ENCODE peak calls at places on chromosomes 12 and 14, in six cellular contexts. D, S, I, A, U and H are unnamed samples.

GRCh38 chr12:32841061-32841460 is 55.5 kb downstream of the PKP2 start:
- DNase-seq in A (no peak), S (no peak), U (no peak), D (no peak), I (no peak), H (no peak)

GRCh38 chr14:37263656-37264236 is 66.0 kb downstream of the MIPOL1 start:
- DNase-seq in D (no peak), I (no peak), A (peak), S (no peak), U (no peak), H (no peak)

GRCh38 chr12:51730745-51731144 is 117.8 kb downstream of the FIGNL2 start:
- DNase-seq in D (no peak), U (no peak), A (no peak), S (no peak), I (no peak), H (no peak)

GRCh38 chr14:102317564-102318248 is 1.8 kb upstream of the ZNF839 start:
- DNase-seq in D (no peak), I (no peak), U (peak), A (peak), S (no peak), H (peak)

GRCh38 chr12:63862187-63863107 is 17.9 kb downstream of the SRGAP1 start:
- DNase-seq in U (peak), S (no peak), D (no peak), I (no peak), A (peak), H (no peak)

GRCh38 chr14:49950275-49951250 is 57.7 kb downstream of the ARF6 start:
- DNase-seq in A (no peak), D (no peak), S (no peak), I (no peak), U (peak), H (no peak)

GRCh38 chr14:35301334-35302210 is 9.4 kb downstream of the PSMA6 start:
- DNase-seq in I (no peak), U (no peak), A (no peak), S (no peak), D (no peak), H (no peak)

GRCh38 chr12:15580431-15580830 is 208.8 kb downstream of the EPS8 start:
- DNase-seq in I (no peak), U (no peak), A (no peak), D (no peak), S (no peak), H (no peak)

GRCh38 chr12:3727877-3728632 is 24.9 kb downstream of the CRACR2A start:
- DNase-seq in A (peak), U (peak), D (no peak), I (peak), S (peak), H (peak)

GRCh38 chr12:105721051-105721825 is 390.7 kb downstream of the C12orf75 start:
- DNase-seq in I (no peak), D (no peak), U (no peak), S (no peak), A (no peak), H (peak)

GRCh38 chr12:108664338-108665258 is 30.9 kb upstream of the SELPLG start:
- DNase-seq in D (peak), A (peak), S (peak), U (peak), I (peak), H (peak)
- H3K4me3 ChIP-seq in D (no peak), A (no peak), S (no peak), U (no peak), I (no peak), H (no peak)

GRCh38 chr12:107778383-107779015 is 4.0 kb downstream of the ASCL4 start:
- DNase-seq in I (no peak), S (no peak), D (no peak), A (no peak), U (peak), H (no peak)

GRCh38 chr12:107776171-107776570 is 1.7 kb downstream of the ASCL4 start:
- DNase-seq in D (no peak), S (no peak), U (no peak), A (no peak), I (no peak), H (no peak)

GRCh38 chr12:107779077-107779840 is 4.8 kb downstream of the ASCL4 start:
- DNase-seq in S (no peak), U (no peak), D (no peak), I (no peak), A (no peak), H (peak)

GRCh38 chr12:107774349-107775029 is at the start of gene ASCL4:
- DNase-seq in U (no peak), D (no peak), I (no peak), S (no peak), A (no peak), H (peak)

DNA sequence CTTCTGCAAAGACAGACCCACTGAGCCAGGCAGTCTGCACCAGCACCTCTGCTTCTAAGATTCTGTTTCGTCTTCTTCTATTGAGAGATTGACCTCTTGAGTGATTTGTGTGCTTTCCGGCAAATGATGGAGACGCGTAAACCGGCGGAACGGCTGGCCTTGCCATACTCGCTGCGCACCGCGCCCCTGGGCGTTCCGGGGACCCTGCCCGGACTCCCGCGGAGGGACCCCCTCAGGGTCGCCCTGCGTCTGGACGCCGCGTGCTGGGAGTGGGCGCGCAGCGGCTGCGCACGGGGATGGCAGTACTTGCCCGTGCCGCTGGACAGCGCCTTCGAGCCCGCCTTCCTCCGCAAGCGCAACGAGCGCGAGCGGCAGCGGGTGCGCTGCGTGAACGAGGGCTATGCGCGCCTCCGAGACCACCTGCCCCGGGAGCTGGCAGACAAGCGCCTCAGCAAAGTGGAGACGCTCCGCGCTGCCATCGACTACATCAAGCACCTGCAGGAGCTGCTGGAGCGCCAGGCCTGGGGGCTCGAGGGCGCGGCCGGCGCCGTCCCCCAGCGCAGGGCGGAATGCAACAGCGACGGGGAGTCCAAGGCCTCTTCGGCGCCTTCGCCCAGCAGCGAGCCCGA is 703 bp downstream of the ASCL4 start:
- DNase-seq in D (peak), A (no peak), I (no peak), U (no peak), S (no peak), H (peak)
- H3K4me3 ChIP-seq in D (peak), A (no peak), I (peak), U (peak), S (no peak), H (peak)

DNA sequence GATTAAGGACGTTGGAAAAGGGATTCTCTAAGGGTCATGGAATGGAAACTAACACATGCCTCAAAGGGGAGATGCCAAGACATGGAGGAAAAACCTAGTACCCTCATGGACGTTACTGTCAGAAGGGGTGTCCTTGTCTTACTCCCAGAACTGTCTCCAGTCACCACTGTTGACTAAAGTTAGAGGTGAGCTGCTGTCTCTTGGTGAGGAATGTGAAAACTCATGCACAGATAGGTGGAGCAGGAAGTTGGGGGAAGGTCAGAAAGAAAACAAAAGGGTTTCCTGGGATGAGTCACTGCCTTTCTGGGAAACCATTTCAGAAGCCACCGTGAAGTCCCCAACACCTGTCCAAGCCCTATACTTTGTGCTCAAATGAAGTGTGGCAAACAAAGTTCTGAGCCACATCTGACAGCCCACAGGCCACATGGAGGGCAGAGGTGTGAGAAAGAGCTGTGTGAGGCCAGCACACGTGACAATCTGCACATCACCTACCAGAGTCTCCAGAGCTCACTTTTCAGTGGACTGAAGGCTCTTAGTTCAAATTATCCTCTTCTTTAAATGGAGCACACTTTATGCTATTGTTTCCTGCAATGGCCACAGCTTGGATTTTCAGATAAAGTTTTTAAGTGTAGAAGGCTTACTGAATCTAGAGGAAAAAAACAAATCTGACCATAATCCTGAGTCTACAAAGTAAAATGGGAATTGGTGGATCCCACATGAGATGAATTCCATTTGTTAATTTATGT is 92.9 kb upstream of the EGLN3 start:
- DNase-seq in I (no peak), D (no peak), A (no peak), U (peak), S (no peak), H (peak)
- H3K4me3 ChIP-seq in I (no peak), D (no peak), A (no peak), U (no peak), S (no peak), H (no peak)

GRCh38 chr14:95445161-95445560 is 71.3 kb downstream of the SYNE3 start:
- DNase-seq in S (no peak), I (no peak), D (no peak), U (no peak), A (no peak), H (no peak)

GRCh38 chr14:95446470-95446869 is 70.0 kb downstream of the SYNE3 start:
- DNase-seq in I (no peak), U (no peak), A (no peak), D (no peak), S (no peak), H (no peak)

GRCh38 chr14:95444132-95445129 is 72.0 kb downstream of the SYNE3 start:
- DNase-seq in A (no peak), U (no peak), D (no peak), S (no peak), I (no peak), H (no peak)

GRCh38 chr14:95442633-95443021 is 73.8 kb downstream of the SYNE3 start:
- DNase-seq in A (peak), S (peak), I (peak), U (peak), D (peak), H (peak)

GRCh38 chr14:95445676-95446075 is 70.8 kb downstream of the SYNE3 start:
- DNase-seq in A (no peak), D (no peak), U (no peak), S (no peak), I (no peak), H (no peak)
- H3K4me3 ChIP-seq in A (no peak), D (no peak), U (no peak), S (no peak), I (no peak), H (no peak)

GRCh38 chr14:28057286-28058011 is 709.1 kb upstream of the FOXG1 start:
- DNase-seq in U (no peak), I (no peak), D (no peak), S (no peak), A (no peak), H (peak)
- H3K4me3 ChIP-seq in U (no peak), I (no peak), D (no peak), S (peak), A (no peak), H (peak)

DNA sequence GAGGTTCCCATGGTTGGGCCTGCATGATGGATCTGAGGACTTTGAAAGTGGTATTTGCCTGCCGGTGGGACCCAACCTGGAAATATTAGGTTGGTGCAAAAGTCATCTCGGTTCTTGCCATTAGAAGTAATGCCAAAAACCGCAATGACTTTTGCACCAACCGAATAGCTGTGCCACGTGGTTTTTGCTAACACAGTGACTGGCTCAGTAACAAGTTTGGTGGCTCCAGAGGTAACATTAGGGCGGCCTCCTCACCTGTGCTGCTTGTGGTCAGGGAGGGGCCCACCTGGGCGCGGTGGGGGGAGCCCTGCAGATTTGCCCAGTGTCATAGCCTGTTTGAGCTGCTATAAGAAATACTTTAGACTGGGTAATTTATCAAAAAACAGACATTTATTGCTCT is 1.8 kb downstream of the BDKRB2 start:
- DNase-seq in S (no peak), D (no peak), U (no peak), I (no peak), A (no peak), H (no peak)
- H3K4me3 ChIP-seq in S (peak), D (no peak), U (no peak), I (no peak), A (no peak), H (no peak)

DNA sequence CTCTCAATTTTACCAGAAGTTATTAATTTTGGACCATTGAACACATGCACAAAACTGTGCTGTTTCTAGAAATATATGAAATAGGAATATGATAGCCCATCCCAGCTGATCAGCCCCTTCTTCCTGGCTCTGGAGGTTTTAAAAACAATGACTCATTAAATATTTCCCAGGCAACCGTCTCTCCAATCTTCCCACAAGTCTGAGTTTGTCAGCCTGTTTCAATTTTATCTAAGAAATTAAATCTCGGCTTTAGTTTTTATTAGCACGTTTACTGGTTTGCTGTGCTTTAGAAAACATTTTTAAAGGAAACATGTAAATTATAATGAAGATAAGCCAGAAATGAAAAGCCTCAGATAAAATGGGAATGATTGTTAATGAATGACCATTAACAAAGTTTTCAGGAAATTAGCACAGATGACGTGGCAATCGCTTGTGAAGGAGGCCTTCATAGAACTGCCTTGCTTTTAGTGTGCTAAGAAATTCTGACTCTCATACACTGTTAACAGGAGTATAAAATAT is 89.3 kb upstream of the RAP1B start:
- DNase-seq in U (no peak), I (no peak), A (peak), D (no peak), S (no peak), H (no peak)
- H3K4me3 ChIP-seq in U (no peak), I (no peak), A (no peak), D (no peak), S (no peak), H (no peak)

GRCh38 chr12:132510746-132511477 is 21.0 kb downstream of the FBRSL1 start:
- DNase-seq in D (no peak), A (no peak), I (no peak), S (no peak), U (no peak), H (no peak)

GRCh38 chr12:132510111-132510724 is 20.3 kb downstream of the FBRSL1 start:
- DNase-seq in S (no peak), I (no peak), A (no peak), U (no peak), D (no peak), H (no peak)

GRCh38 chr12:132508248-132508740 is 18.3 kb downstream of the FBRSL1 start:
- DNase-seq in A (no peak), D (no peak), U (no peak), S (no peak), I (no peak), H (no peak)

GRCh38 chr12:132507656-132508055 is 17.7 kb downstream of the FBRSL1 start:
- DNase-seq in U (no peak), A (no peak), D (no peak), I (no peak), S (no peak), H (no peak)

DNA sequence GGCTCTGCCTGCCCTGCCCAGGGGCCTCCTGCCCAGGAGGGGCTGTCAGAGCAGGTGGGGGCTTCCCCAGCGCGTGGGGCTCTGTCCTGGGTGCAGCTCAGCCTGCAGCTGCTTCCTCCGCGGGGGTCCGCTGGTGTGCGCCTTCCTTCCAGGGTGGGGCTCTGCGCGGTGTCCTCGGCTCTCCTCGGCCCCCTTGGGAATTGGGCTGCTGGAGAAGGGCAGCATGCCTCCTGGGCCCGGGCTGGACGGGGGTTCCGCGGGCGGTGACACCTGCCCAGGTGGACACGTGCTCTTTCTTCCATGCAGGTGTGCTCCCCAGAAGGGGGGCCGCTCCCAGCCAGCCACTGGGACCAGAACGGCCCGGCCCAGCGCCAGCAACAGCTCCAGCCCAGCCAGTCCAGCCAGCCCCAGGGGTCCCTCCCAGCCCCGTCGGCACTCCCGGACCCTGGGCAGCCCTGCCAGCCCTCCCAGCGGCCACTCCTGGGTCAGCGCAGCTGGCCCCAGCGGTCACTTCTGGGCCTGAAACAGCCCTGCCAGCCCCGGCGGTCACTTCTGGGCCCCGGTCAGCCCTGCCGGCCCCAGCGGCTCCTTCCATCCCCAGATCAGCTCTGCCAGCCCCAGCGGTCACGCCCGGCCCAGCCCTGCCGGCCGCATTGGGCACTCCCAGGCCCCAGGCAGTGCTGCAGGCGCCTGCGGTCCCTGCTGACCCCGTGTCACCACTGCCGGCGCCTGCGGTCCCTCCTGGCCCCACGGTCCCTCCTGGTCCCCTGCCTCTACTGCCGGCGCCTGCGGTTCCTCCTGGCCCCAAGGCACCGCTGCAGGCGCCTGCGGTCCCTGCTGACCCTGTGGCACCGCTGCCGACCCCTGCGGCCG is 19.1 kb downstream of the FBRSL1 start:
- DNase-seq in I (no peak), S (no peak), D (no peak), U (no peak), A (no peak), H (no peak)
- H3K4me3 ChIP-seq in I (no peak), S (no peak), D (no peak), U (no peak), A (no peak), H (no peak)

GRCh38 chr12:53182836-53183235 is 2.1 kb upstream of the CSAD start:
- DNase-seq in D (no peak), I (no peak), U (no peak), A (no peak), S (no peak), H (no peak)
- H3K4me3 ChIP-seq in D (peak), I (peak), U (no peak), A (no peak), S (no peak), H (no peak)

GRCh38 chr12:124864326-124864752 is 675 bp upstream of the SCARB1 start:
- DNase-seq in A (no peak), I (no peak), S (no peak), D (no peak), U (no peak), H (no peak)
- H3K4me3 ChIP-seq in A (no peak), I (peak), S (peak), D (peak), U (peak), H (peak)